ENCODE peak calls at places on chromosomes 6 and 20, in nine cellular contexts. M, L, G, V, B, Z, T, P and X are unnamed samples.

GRCh38 chr6:71139249-71139648 is 149.4 kb upstream of the OGFRL1 start:
- DNase-seq in T (no peak), V (no peak), M (no peak), Z (peak; percentile 2), L (no peak), G (no peak), P (no peak), B (no peak), X (no peak)

GRCh38 chr6:166496460-166496859 is 90.0 kb downstream of the RAMACL start:
- DNase-seq in G (no peak), M (no peak), B (no peak), V (no peak), P (no peak), L (no peak), Z (no peak), T (no peak), X (peak; percentile 36)

GRCh38 chr20:17621229-17621968 is 51.5 kb downstream of the DSTN start:
- DNase-seq in T (no peak), L (peak; percentile 15), M (peak; percentile 4), G (no peak), V (no peak), Z (no peak), B (no peak), P (peak; percentile 33), X (peak; percentile 62)

GRCh38 chr6:131163886-131164285 is 28.6 kb downstream of the AKAP7 start:
- DNase-seq in M (no peak), P (no peak), L (no peak), Z (peak; percentile 41), V (no peak), B (no peak), G (no peak), T (no peak), X (no peak)

GRCh38 chr6:18262812-18263560 is 1.3 kb downstream of the DEK start:
- DNase-seq in G (no peak), L (no peak), T (peak; percentile 57), B (no peak), Z (peak; percentile 9), M (no peak), V (no peak), P (no peak), X (no peak)

GRCh38 chr6:110188791-110189190 is 8.6 kb downstream of the CDC40 start:
- DNase-seq in G (no peak), V (no peak), Z (peak; percentile 31), M (no peak), P (no peak), L (no peak), B (no peak), T (no peak), X (no peak)

GRCh38 chr20:56178219-56178618 is 70.3 kb upstream of the MC3R start:
- DNase-seq in M (no peak), L (no peak), G (no peak), T (no peak), B (no peak), P (no peak), V (no peak), Z (no peak), X (no peak)

GRCh38 chr6:139249387-139249786 is 42.4 kb downstream of the TXLNB start:
- DNase-seq in B (no peak), M (no peak), T (no peak), G (no peak), V (no peak), P (no peak), L (no peak), Z (no peak), X (no peak)

GRCh38 chr6:3960754-3961361 is 111.7 kb downstream of the FAM50B start:
- DNase-seq in B (no peak), Z (peak; percentile 38), P (no peak), G (no peak), M (no peak), L (no peak), T (no peak), V (no peak), X (no peak)

GRCh38 chr6:166757226-166758135 is 130.4 kb upstream of the RPS6KA2 start:
- DNase-seq in L (no peak), G (no peak), P (no peak), Z (peak; percentile 59), T (no peak), V (no peak), B (no peak), M (no peak), X (no peak)

GRCh38 chr6:112038756-112039430 is 15.0 kb upstream of the CCN6 start:
- DNase-seq in T (no peak), B (no peak), V (no peak), G (no peak), Z (no peak), M (no peak), P (no peak), L (no peak), X (no peak)

GRCh38 chr20:45405566-45406259 is 2.4 kb upstream of the DBNDD2 start:
- DNase-seq in Z (no peak), T (peak; percentile 7), L (peak; percentile 38), G (peak; percentile 57), P (no peak), M (peak; percentile 66), B (no peak), V (no peak), X (peak; percentile 81)

GRCh38 chr20:49399329-49399728 is 83.1 kb downstream of the KCNB1 start:
- DNase-seq in G (peak; percentile 25), V (no peak), P (no peak), T (no peak), Z (peak; percentile 5), B (no peak), L (peak; percentile 44), M (no peak), X (peak; percentile 91)

GRCh38 chr6:116876107-116876506 is 935 bp upstream of the RFX6 start:
- DNase-seq in G (no peak), T (no peak), M (no peak), B (no peak), Z (no peak), L (no peak), P (no peak), V (no peak), X (no peak)

DNA sequence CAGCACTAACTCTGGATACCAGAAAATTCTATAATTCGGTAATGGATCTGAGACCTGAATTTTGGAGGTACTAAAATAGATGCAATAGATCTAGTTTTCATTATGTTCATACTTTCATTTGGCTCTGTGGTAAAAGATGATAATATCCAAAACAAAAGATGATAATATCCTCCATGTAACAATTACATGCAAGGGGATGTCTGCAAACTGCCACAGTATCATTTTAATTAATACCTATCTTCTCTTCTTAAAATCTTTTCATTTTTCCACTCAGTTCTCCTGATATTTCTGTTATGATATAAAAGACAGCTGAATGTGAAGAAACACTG is 15.6 kb downstream of the BTN2A1 start:
- DNase-seq in M (no peak), P (no peak), G (no peak), B (no peak), V (no peak), T (no peak), Z (no peak), L (no peak), X (no peak)
- H3K27ac ChIP-seq in M (peak overlapping the region; percentile 95), P (peak overlapping the region; percentile 92), G (peak overlapping the region; percentile 86), B (peak overlapping the region; percentile 77), V (peak overlapping the region; percentile 86), T (peak overlapping the region; percentile 90), Z (peak overlapping the region; percentile 98), L (peak overlapping the region; percentile 4), X (peak overlapping the region; percentile 92)

GRCh38 chr20:58926802-58927489 is 54.1 kb upstream of the NELFCD start:
- DNase-seq in Z (no peak), T (no peak), V (no peak), L (no peak), P (no peak), M (no peak), B (no peak), G (no peak), X (no peak)
- TF ChIP-seq POLR2A in Z (no peak), T (no peak), V (no peak), L (no peak), P (no peak), M (no peak), B (no peak), G (no peak), X (no peak)

DNA sequence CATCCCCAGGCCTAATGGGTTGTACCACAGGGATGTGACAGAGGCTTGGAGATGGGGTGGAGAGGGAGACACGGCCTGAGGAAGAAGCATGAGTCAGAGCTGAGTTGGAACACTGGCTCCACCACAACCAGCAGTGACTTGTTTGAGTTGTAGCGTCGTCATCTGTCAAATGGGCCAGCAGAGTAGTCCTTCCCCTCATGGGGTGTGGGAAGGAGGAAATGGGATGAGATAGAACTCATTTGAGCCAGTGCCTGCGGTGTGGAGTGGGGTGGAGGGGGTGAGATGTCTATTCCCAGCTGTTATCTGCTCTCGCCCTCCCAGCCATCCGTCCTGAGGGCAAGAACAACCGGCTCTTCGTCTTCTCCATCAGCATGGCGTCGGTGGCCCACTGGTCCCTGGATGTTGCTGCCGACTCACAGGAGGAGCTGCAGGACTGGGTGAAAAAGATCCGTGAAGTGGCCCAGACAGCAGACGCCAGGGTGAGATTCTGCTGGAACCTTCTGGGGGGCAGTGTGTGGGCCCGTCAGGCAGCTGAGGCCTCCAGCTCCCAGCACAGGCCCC is 32.5 kb downstream of the PLCG1 start:
- DNase-seq in V (peak; percentile 39), Z (peak; percentile 78), B (no peak), T (no peak), M (peak; percentile 4), L (peak; percentile 14), G (no peak), P (peak; percentile 36), X (no peak)
- H3K27ac ChIP-seq in V (no peak overlapping the region), Z (no peak overlapping the region), B (no peak overlapping the region), T (no peak overlapping the region), M (no peak overlapping the region), L (peak overlapping the region; percentile 44), G (no peak overlapping the region), P (peak overlapping the region; percentile 11), X (peak overlapping the region; percentile 16)

GRCh38 chr6:99522531-99522930 is 7.3 kb upstream of the USP45 start:
- DNase-seq in P (no peak), L (peak; percentile 22), G (no peak), B (peak; percentile 3), Z (peak; percentile 71), M (no peak), T (no peak), V (no peak), X (no peak)

GRCh38 chr6:99521557-99522286 is 6.5 kb upstream of the USP45 start:
- DNase-seq in B (no peak), T (no peak), L (peak; percentile 38), G (no peak), M (peak; percentile 12), P (no peak), V (no peak), Z (peak; percentile 75), X (peak; percentile 79)

GRCh38 chr6:99519446-99519845 is 4.2 kb upstream of the USP45 start:
- DNase-seq in M (no peak), Z (no peak), P (no peak), B (no peak), T (no peak), L (no peak), G (no peak), V (no peak), X (no peak)

DNA sequence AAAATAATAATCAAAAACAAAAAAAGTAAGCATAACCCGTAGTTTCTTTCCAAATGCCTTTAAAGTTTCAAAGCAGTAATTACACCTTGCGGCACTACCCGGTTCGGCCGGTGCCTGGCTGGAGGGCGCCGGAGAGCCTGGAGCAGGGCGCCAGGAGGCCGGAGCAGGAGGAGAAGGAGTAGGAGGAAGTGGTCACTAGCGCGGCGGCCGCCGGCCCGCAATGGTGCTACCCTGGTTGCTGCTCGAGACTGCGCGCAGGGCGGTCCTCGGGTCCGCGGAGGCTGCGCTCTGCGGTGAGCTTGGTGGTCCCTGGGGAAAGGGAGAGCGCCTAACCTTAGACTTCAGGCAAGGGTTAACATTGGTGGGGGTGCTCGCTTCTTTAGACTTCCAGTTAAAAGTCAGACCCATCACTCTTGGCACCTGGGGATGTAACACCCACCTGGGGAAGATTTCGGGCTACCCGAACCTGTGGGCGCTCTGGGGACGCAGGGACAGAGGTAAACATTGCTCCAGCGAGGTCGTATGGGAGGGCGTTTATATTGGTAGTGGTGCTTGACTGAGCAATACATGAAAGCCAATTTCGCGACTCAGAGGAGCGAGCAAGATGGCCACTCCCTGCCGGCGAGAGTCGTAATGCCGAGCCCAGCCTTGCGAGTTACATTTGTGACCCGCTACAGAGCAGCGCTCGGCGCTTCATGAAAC is 5.8 kb upstream of the USP45 start:
- DNase-seq in B (peak; percentile 71), P (peak; percentile 78), L (peak; percentile 88), T (peak; percentile 90), Z (peak; percentile 77), V (peak; percentile 91), M (peak; percentile 90), G (peak; percentile 85), X (peak; percentile 92)
- TF ChIP-seq POLR2A in B (peak; percentile 95), P (peak; percentile 87), L (peak; percentile 90), T (peak; percentile 96), Z (peak; percentile 84), V (peak; percentile 89), M (peak; percentile 86), G (peak; percentile 89), X (peak; percentile 75)